ENCODE peak calls at places on chromosomes 11 and 22, in eight cellular contexts. One of them, this sample, is unnamed.

GRCh38 chr11:36672815-36673450 is 74.9 kb upstream of the RAG2 start:
- DNase-seq in HAP-1: peak
- DNase-seq in T follicular helper cell: no peak
- DNase-seq in NCI-H69: peak
- DNase-seq in NCI-H345: peak
- DNase-seq in left ventricle myocardium superior: no peak
- DNase-seq in ELR: peak
- DNase-seq in glutamatergic neuron: no peak
- DNase-seq in this sample: peak

GRCh38 chr11:75461136-75461535 is 28.1 kb upstream of the KLHL35 start:
- DNase-seq in HAP-1: no peak
- DNase-seq in T follicular helper cell: no peak
- DNase-seq in NCI-H69: no peak
- DNase-seq in NCI-H345: no peak
- DNase-seq in left ventricle myocardium superior: no peak
- DNase-seq in ELR: no peak
- DNase-seq in glutamatergic neuron: no peak
- DNase-seq in this sample: no peak

GRCh38 chr22:31148953-31149627 is 8.8 kb upstream of the PLA2G3 start:
- DNase-seq in HAP-1: peak
- DNase-seq in T follicular helper cell: no peak
- DNase-seq in NCI-H69: peak
- DNase-seq in NCI-H345: peak
- DNase-seq in left ventricle myocardium superior: peak
- DNase-seq in ELR: peak
- DNase-seq in glutamatergic neuron: peak
- DNase-seq in this sample: peak

GRCh38 chr11:2306971-2307732 is 5.3 kb downstream of the TSPAN32 start:
- DNase-seq in HAP-1: no peak
- DNase-seq in T follicular helper cell: no peak
- DNase-seq in NCI-H69: no peak
- DNase-seq in NCI-H345: no peak
- DNase-seq in left ventricle myocardium superior: peak
- DNase-seq in ELR: no peak
- DNase-seq in glutamatergic neuron: no peak
- DNase-seq in this sample: no peak

GRCh38 chr11:3021125-3021524 is 29.0 kb upstream of the NAP1L4 start:
- DNase-seq in HAP-1: no peak
- DNase-seq in T follicular helper cell: peak
- DNase-seq in NCI-H69: peak
- DNase-seq in NCI-H345: peak
- DNase-seq in left ventricle myocardium superior: peak
- DNase-seq in ELR: peak
- DNase-seq in glutamatergic neuron: peak
- DNase-seq in this sample: peak

GRCh38 chr11:61429346-61429690 is 457 bp downstream of the CPSF7 start:
- DNase-seq in HAP-1: peak
- DNase-seq in T follicular helper cell: peak
- DNase-seq in NCI-H69: peak
- DNase-seq in NCI-H345: peak
- DNase-seq in left ventricle myocardium superior: peak
- DNase-seq in ELR: peak
- DNase-seq in glutamatergic neuron: peak
- DNase-seq in this sample: peak

GRCh38 chr11:26946209-26946828 is 47.6 kb upstream of the FIBIN start:
- DNase-seq in HAP-1: no peak
- DNase-seq in T follicular helper cell: no peak
- DNase-seq in NCI-H69: no peak
- DNase-seq in NCI-H345: no peak
- DNase-seq in left ventricle myocardium superior: no peak
- DNase-seq in ELR: peak
- DNase-seq in glutamatergic neuron: no peak
- DNase-seq in this sample: peak

GRCh38 chr11:45665206-45665932 is at the start of gene CHST1:
- DNase-seq in HAP-1: no peak
- DNase-seq in T follicular helper cell: no peak
- DNase-seq in NCI-H69: peak
- DNase-seq in NCI-H345: peak
- DNase-seq in left ventricle myocardium superior: peak
- DNase-seq in ELR: peak
- DNase-seq in glutamatergic neuron: peak
- DNase-seq in this sample: peak

GRCh38 chr22:50463188-50463900 is 11.5 kb downstream of the SBF1 start:
- DNase-seq in HAP-1: no peak
- DNase-seq in T follicular helper cell: no peak
- DNase-seq in NCI-H69: no peak
- DNase-seq in NCI-H345: no peak
- DNase-seq in left ventricle myocardium superior: no peak
- DNase-seq in ELR: no peak
- DNase-seq in glutamatergic neuron: no peak
- DNase-seq in this sample: no peak

GRCh38 chr22:24219750-24220149 is 25.1 kb downstream of the GGT5 start:
- DNase-seq in HAP-1: no peak
- DNase-seq in T follicular helper cell: no peak
- DNase-seq in NCI-H69: no peak
- DNase-seq in NCI-H345: no peak
- DNase-seq in left ventricle myocardium superior: no peak
- DNase-seq in ELR: no peak
- DNase-seq in glutamatergic neuron: no peak
- DNase-seq in this sample: no peak

GRCh38 chr11:117426941-117427340 is 99.3 kb downstream of the CEP164 start:
- DNase-seq in HAP-1: no peak
- DNase-seq in T follicular helper cell: no peak
- DNase-seq in NCI-H69: no peak
- DNase-seq in NCI-H345: no peak
- DNase-seq in left ventricle myocardium superior: no peak
- DNase-seq in ELR: no peak
- DNase-seq in glutamatergic neuron: no peak
- DNase-seq in this sample: no peak

GRCh38 chr11:115459563-115459962 is 44.7 kb downstream of the CADM1 start:
- DNase-seq in HAP-1: no peak
- DNase-seq in T follicular helper cell: no peak
- DNase-seq in NCI-H69: no peak
- DNase-seq in NCI-H345: no peak
- DNase-seq in left ventricle myocardium superior: no peak
- DNase-seq in ELR: no peak
- DNase-seq in glutamatergic neuron: no peak
- DNase-seq in this sample: no peak

GRCh38 chr11:12802418-12803085 is 128.3 kb downstream of the TEAD1 start:
- DNase-seq in HAP-1: peak
- DNase-seq in T follicular helper cell: no peak
- DNase-seq in NCI-H69: peak
- DNase-seq in NCI-H345: peak
- DNase-seq in left ventricle myocardium superior: no peak
- DNase-seq in ELR: peak
- DNase-seq in glutamatergic neuron: no peak
- DNase-seq in this sample: peak

GRCh38 chr11:95364324-95365295 is 133.6 kb upstream of the SESN3 start:
- DNase-seq in HAP-1: no peak
- DNase-seq in T follicular helper cell: no peak
- DNase-seq in NCI-H69: peak
- DNase-seq in NCI-H345: peak
- DNase-seq in left ventricle myocardium superior: no peak
- DNase-seq in ELR: peak
- DNase-seq in glutamatergic neuron: no peak
- DNase-seq in this sample: peak

GRCh38 chr22:23282089-23282501 is 101.8 kb downstream of the BCR start:
- DNase-seq in HAP-1: no peak
- DNase-seq in T follicular helper cell: no peak
- DNase-seq in NCI-H69: no peak
- DNase-seq in NCI-H345: no peak
- DNase-seq in left ventricle myocardium superior: peak
- DNase-seq in ELR: peak
- DNase-seq in glutamatergic neuron: no peak
- DNase-seq in this sample: peak

GRCh38 chr11:95501761-95502266 is 270.8 kb upstream of the SESN3 start:
- DNase-seq in HAP-1: no peak
- DNase-seq in T follicular helper cell: no peak
- DNase-seq in NCI-H69: peak
- DNase-seq in NCI-H345: no peak
- DNase-seq in left ventricle myocardium superior: no peak
- DNase-seq in ELR: no peak
- DNase-seq in glutamatergic neuron: no peak
- DNase-seq in this sample: no peak

GRCh38 chr11:75562836-75563484 is 907 bp downstream of the SERPINH1 start:
- DNase-seq in HAP-1: peak
- DNase-seq in T follicular helper cell: no peak
- DNase-seq in NCI-H69: peak
- DNase-seq in NCI-H345: no peak
- DNase-seq in left ventricle myocardium superior: peak
- DNase-seq in ELR: peak
- DNase-seq in glutamatergic neuron: peak
- DNase-seq in this sample: peak

GRCh38 chr22:42396621-42397331 is 35.4 kb downstream of the NFAM1 start:
- DNase-seq in HAP-1: no peak
- DNase-seq in T follicular helper cell: no peak
- DNase-seq in NCI-H69: peak
- DNase-seq in NCI-H345: peak
- DNase-seq in left ventricle myocardium superior: no peak
- DNase-seq in ELR: no peak
- DNase-seq in glutamatergic neuron: no peak
- DNase-seq in this sample: no peak

GRCh38 chr22:35731321-35731720 is 13.6 kb downstream of the APOL5 start:
- DNase-seq in HAP-1: no peak
- DNase-seq in T follicular helper cell: no peak
- DNase-seq in NCI-H69: no peak
- DNase-seq in NCI-H345: no peak
- DNase-seq in left ventricle myocardium superior: no peak
- DNase-seq in ELR: no peak
- DNase-seq in glutamatergic neuron: no peak
- DNase-seq in this sample: no peak

This sample was measured in DMS53.